ENCODE peak calls at places on chromosomes 5 and 9, in eight cellular contexts. Z, L, Q, E, X, F, A and K are unnamed samples.

GRCh38 chr9:137018761-137019559 is 9.1 kb downstream of the ABCA2 start:
- DNase-seq in Z (no peak), L (no peak), Q (no peak), E (no peak), X (no peak), F (no peak), A (no peak), K (no peak)

GRCh38 chr5:180976518-180976917 is 12.1 kb upstream of the BTNL3 start:
- DNase-seq in Z (no peak), L (peak), Q (no peak), E (peak), X (no peak), F (no peak), A (no peak), K (no peak)

GRCh38 chr9:77897292-77897691 is 134.3 kb downstream of the GNAQ start:
- DNase-seq in Z (peak), L (no peak), Q (peak), E (peak), X (no peak), F (no peak), A (no peak), K (no peak)

GRCh38 chr9:129584136-129584535 is 36.8 kb downstream of the C9orf50 start:
- DNase-seq in Z (peak), L (peak), Q (peak), E (peak), X (no peak), F (peak), A (no peak), K (peak)

GRCh38 chr9:98168952-98169488 is 23.4 kb downstream of the CORO2A start:
- DNase-seq in Z (peak), L (peak), Q (peak), E (peak), X (no peak), F (no peak), A (no peak), K (no peak)

GRCh38 chr9:121926417-121926816 is 166.7 kb downstream of the TTLL11 start:
- DNase-seq in Z (no peak), L (no peak), Q (no peak), E (no peak), X (no peak), F (no peak), A (no peak), K (no peak)

GRCh38 chr9:110641350-110641749 is 27.2 kb upstream of the MUSK start:
- DNase-seq in Z (no peak), L (peak), Q (no peak), E (no peak), X (no peak), F (no peak), A (no peak), K (no peak)

GRCh38 chr5:52132053-52132452 is 655.7 kb upstream of the ITGA1 start:
- DNase-seq in Z (no peak), L (no peak), Q (no peak), E (no peak), X (no peak), F (no peak), A (no peak), K (no peak)

GRCh38 chr5:136197462-136198142 is 4.6 kb upstream of the SMIM32 start:
- DNase-seq in Z (no peak), L (peak), Q (no peak), E (no peak), X (peak), F (no peak), A (no peak), K (no peak)

GRCh38 chr9:101445353-101446029 is 9.9 kb upstream of the ALDOB start:
- DNase-seq in Z (no peak), L (no peak), Q (no peak), E (no peak), X (no peak), F (peak), A (no peak), K (no peak)

GRCh38 chr9:137776306-137776995 is 101.1 kb upstream of the CACNA1B start:
- DNase-seq in Z (no peak), L (no peak), Q (no peak), E (no peak), X (no peak), F (no peak), A (no peak), K (no peak)

GRCh38 chr5:134568761-134569725 is 43.6 kb downstream of the JADE2 start:
- DNase-seq in Z (no peak), L (no peak), Q (peak), E (no peak), X (peak), F (peak), A (no peak), K (no peak)

GRCh38 chr9:31969552-31969951 is 414.9 kb upstream of the ACO1 start:
- DNase-seq in Z (no peak), L (no peak), Q (no peak), E (no peak), X (no peak), F (no peak), A (no peak), K (no peak)

GRCh38 chr5:126490167-126490937 is 67.1 kb downstream of the GRAMD2B start:
- DNase-seq in Z (peak), L (no peak), Q (no peak), E (peak), X (peak), F (peak), A (no peak), K (no peak)

GRCh38 chr5:128537306-128537998 is 593 bp downstream of the FBN2 start:
- DNase-seq in Z (no peak), L (peak), Q (peak), E (no peak), X (no peak), F (no peak), A (no peak), K (no peak)

GRCh38 chr5:50715001-50715400 is 48.6 kb downstream of the PARP8 start:
- DNase-seq in Z (no peak), L (no peak), Q (no peak), E (no peak), X (no peak), F (no peak), A (no peak), K (no peak)

GRCh38 chr5:10760033-10760975 is 730 bp downstream of the DAP start:
- DNase-seq in Z (peak), L (peak), Q (peak), E (peak), X (peak), F (peak), A (no peak), K (no peak)

GRCh38 chr9:4510546-4511322 is 20.5 kb downstream of the SLC1A1 start:
- DNase-seq in Z (no peak), L (peak), Q (no peak), E (no peak), X (no peak), F (no peak), A (no peak), K (no peak)

GRCh38 chr9:93814561-93814960 is 140.6 kb downstream of the BARX1 start:
- DNase-seq in Z (no peak), L (no peak), Q (no peak), E (no peak), X (no peak), F (no peak), A (no peak), K (no peak)

GRCh38 chr9:99011161-99011709 is 67.5 kb downstream of the COL15A1 start:
- DNase-seq in Z (peak), L (peak), Q (no peak), E (peak), X (no peak), F (no peak), A (no peak), K (no peak)

GRCh38 chr9:80957806-80958205 is 731.5 kb downstream of the TLE1 start:
- DNase-seq in Z (no peak), L (peak), Q (no peak), E (no peak), X (no peak), F (no peak), A (no peak), K (no peak)

GRCh38 chr9:88725300-88726024 is 190.5 kb downstream of the NXNL2 start:
- DNase-seq in Z (no peak), L (no peak), Q (no peak), E (no peak), X (no peak), F (no peak), A (no peak), K (no peak)

GRCh38 chr9:109047259-109047658 is 34.0 kb upstream of the CTNNAL1 start:
- DNase-seq in Z (no peak), L (peak), Q (no peak), E (no peak), X (no peak), F (no peak), A (no peak), K (no peak)

GRCh38 chr5:171580506-171581265 is 161.2 kb downstream of the FGF18 start:
- DNase-seq in Z (no peak), L (peak), Q (peak), E (no peak), X (no peak), F (peak), A (no peak), K (no peak)

GRCh38 chr9:15824310-15824709 is 271.5 kb downstream of the CCDC171 start:
- DNase-seq in Z (peak), L (peak), Q (peak), E (peak), X (no peak), F (no peak), A (no peak), K (no peak)

GRCh38 chr9:137307255-137308101 is 5.4 kb upstream of the NRARP start:
- DNase-seq in Z (no peak), L (no peak), Q (no peak), E (no peak), X (peak), F (no peak), A (no peak), K (no peak)

GRCh38 chr5:111954516-111955337 is 197.7 kb upstream of the NREP start:
- DNase-seq in Z (no peak), L (peak), Q (no peak), E (no peak), X (no peak), F (peak), A (no peak), K (no peak)

GRCh38 chr5:103883143-103883542 is 320.6 kb upstream of the NUDT12 start:
- DNase-seq in Z (no peak), L (no peak), Q (no peak), E (no peak), X (no peak), F (no peak), A (no peak), K (no peak)

GRCh38 chr5:6715758-6716633 is 2.8 kb downstream of the TENT4A start:
- DNase-seq in Z (no peak), L (peak), Q (no peak), E (peak), X (peak), F (no peak), A (no peak), K (peak)

GRCh38 chr5:107913511-107913910 is 242.8 kb upstream of the EFNA5 start:
- DNase-seq in Z (no peak), L (no peak), Q (no peak), E (no peak), X (no peak), F (no peak), A (no peak), K (no peak)

GRCh38 chr9:99361827-99362226 is 139.7 kb downstream of the SEC61B start:
- DNase-seq in Z (no peak), L (no peak), Q (no peak), E (no peak), X (no peak), F (no peak), A (no peak), K (no peak)

GRCh38 chr5:140182803-140183367 is 7.9 kb downstream of the CYSTM1 start:
- DNase-seq in Z (no peak), L (peak), Q (peak), E (no peak), X (no peak), F (peak), A (no peak), K (peak)

GRCh38 chr5:82984786-82985762 is 92.1 kb downstream of the TMEM167A start:
- DNase-seq in Z (no peak), L (peak), Q (no peak), E (no peak), X (no peak), F (no peak), A (no peak), K (no peak)

GRCh38 chr5:31954091-31954490 is 220.0 kb downstream of the GOLPH3 start:
- DNase-seq in Z (no peak), L (no peak), Q (no peak), E (no peak), X (no peak), F (peak), A (no peak), K (no peak)
- H3K4me3 ChIP-seq in Z (no peak), L (no peak), Q (no peak), E (no peak), X (no peak), F (no peak), A (no peak), K (no peak)

DNA sequence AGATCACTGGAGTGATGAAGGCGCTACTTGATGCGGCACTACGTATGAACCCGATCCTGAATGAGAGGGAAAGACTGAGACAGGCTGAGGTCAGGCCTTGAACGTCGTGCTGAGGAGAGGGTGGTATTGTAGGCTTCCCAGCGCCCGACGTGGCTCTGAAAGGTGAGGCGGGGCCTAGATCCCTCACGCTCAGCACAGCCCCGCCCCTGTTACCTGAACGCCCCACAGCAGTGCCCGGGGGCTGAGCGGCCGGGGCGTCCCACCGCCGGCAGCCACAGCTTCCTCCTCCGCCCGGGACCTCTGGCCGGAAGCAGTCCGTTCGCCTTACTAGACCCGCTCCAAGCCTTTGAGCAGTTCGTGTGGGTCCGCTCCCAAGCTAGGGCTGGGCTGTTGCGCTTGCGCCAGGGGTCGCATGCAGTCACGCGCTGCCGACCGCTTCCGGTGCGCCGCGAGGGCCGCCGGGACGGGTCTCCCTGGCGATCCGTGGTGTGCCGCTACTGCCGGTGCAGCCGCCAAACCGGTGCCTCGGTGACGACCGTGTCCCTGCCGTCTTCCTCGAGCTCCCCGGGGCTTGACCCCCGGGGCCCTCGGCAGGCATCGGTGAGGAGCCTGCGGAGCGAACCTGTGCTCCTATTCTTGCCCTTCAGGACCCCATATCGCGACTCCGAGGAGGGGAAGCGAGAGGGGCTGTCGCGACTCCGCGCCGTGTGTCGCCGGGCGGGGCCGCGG is at the start of the genes HMGXB3 and TIGD6:
- DNase-seq in Z (peak), L (peak), Q (peak), E (peak), X (peak), F (peak), A (peak), K (peak)
- TF ChIP-seq CTCF in Z (no peak), L (no peak), Q (no peak), E (no peak), X (no peak), F (peak), A (no peak), K (no peak)

GRCh38 chr5:74643160-74643562 is 2.6 kb upstream of the ENC1 start:
- DNase-seq in Z (peak), L (peak), Q (peak), E (no peak), X (no peak), F (peak), A (peak), K (no peak)
- H3K4me3 ChIP-seq in Z (no peak), L (no peak), Q (no peak), E (no peak), X (no peak), F (no peak), A (no peak), K (no peak)

DNA sequence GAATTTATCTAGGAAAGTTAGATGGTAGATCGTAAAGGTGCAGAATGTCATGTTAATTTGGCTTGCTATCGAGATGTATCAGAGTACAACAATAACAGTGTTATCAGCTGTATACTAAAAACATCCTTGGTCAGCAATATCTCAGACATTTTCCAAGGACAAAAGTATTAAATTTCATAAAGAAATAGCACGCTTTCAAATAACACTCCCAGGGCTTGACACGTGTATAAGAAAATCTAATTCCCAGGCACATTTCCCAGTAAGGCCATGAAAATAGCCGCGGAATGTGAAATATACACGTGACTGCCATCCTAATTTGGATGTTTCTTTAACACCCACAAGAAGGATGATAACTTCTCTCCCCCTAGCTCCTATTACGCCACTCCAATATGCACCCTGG is 17.7 kb upstream of the SYK start:
- DNase-seq in Z (no peak), L (no peak), Q (no peak), E (no peak), X (no peak), F (no peak), A (no peak), K (no peak)
- TF ChIP-seq CTCF in Z (no peak), L (no peak), Q (no peak), E (no peak), X (no peak), F (no peak), A (no peak), K (no peak)

GRCh38 chr5:91378683-91379601 is 4.2 kb downstream of the ARRDC3 start:
- DNase-seq in Z (no peak), L (no peak), Q (no peak), E (peak), X (no peak), F (no peak), A (no peak), K (no peak)
- H3K4me3 ChIP-seq in Z (peak), L (peak), Q (peak), E (peak), X (peak), F (peak), A (peak), K (peak)